ENCODE peak calls at places on chromosomes 6 and 20, in seven cellular contexts. One of them, this sample, is unnamed.

GRCh38 chr6:158452191-158452590 is 107.7 kb upstream of the TMEM181 start:
- DNase-seq in vagina: no peak
- DNase-seq in adrenal gland: no peak
- DNase-seq in Calu3: no peak
- DNase-seq in lower lobe of right lung: no peak
- DNase-seq in natural killer cell: no peak
- DNase-seq in mesothelial cell of epicardium: no peak
- DNase-seq in this sample: no peak

GRCh38 chr20:50415031-50415515 is 95.1 kb upstream of the PTPN1 start:
- DNase-seq in vagina: no peak
- DNase-seq in adrenal gland: no peak
- DNase-seq in Calu3: peak
- DNase-seq in lower lobe of right lung: peak
- DNase-seq in natural killer cell: no peak
- DNase-seq in mesothelial cell of epicardium: no peak
- DNase-seq in this sample: no peak

GRCh38 chr6:153130515-153131036 is 506 bp downstream of the RGS17 start:
- DNase-seq in vagina: no peak
- DNase-seq in adrenal gland: no peak
- DNase-seq in Calu3: no peak
- DNase-seq in lower lobe of right lung: no peak
- DNase-seq in natural killer cell: no peak
- DNase-seq in mesothelial cell of epicardium: no peak
- DNase-seq in this sample: no peak

GRCh38 chr6:19052219-19052618 is 665.1 kb downstream of the RNF144B start:
- DNase-seq in vagina: no peak
- DNase-seq in adrenal gland: no peak
- DNase-seq in Calu3: no peak
- DNase-seq in lower lobe of right lung: no peak
- DNase-seq in natural killer cell: no peak
- DNase-seq in mesothelial cell of epicardium: no peak
- DNase-seq in this sample: no peak

GRCh38 chr6:107822154-107823046 is 1.7 kb downstream of the SCML4 start:
- DNase-seq in vagina: no peak
- DNase-seq in adrenal gland: no peak
- DNase-seq in Calu3: no peak
- DNase-seq in lower lobe of right lung: no peak
- DNase-seq in natural killer cell: peak
- DNase-seq in mesothelial cell of epicardium: no peak
- DNase-seq in this sample: no peak

GRCh38 chr20:62804632-62805364 is at the start of gene OGFR:
- DNase-seq in vagina: no peak
- DNase-seq in adrenal gland: no peak
- DNase-seq in Calu3: peak
- DNase-seq in lower lobe of right lung: peak
- DNase-seq in natural killer cell: peak
- DNase-seq in mesothelial cell of epicardium: no peak
- DNase-seq in this sample: no peak

GRCh38 chr6:23533954-23534725 is 591.9 kb upstream of the NRSN1 start:
- DNase-seq in vagina: no peak
- DNase-seq in adrenal gland: peak
- DNase-seq in Calu3: no peak
- DNase-seq in lower lobe of right lung: no peak
- DNase-seq in natural killer cell: no peak
- DNase-seq in mesothelial cell of epicardium: no peak
- DNase-seq in this sample: no peak

GRCh38 chr6:55023231-55023630 is 151.1 kb upstream of the HCRTR2 start:
- DNase-seq in vagina: no peak
- DNase-seq in adrenal gland: no peak
- DNase-seq in Calu3: no peak
- DNase-seq in lower lobe of right lung: no peak
- DNase-seq in natural killer cell: peak
- DNase-seq in mesothelial cell of epicardium: no peak
- DNase-seq in this sample: no peak

GRCh38 chr6:13327691-13328075 is 654 bp downstream of the TBC1D7 start:
- DNase-seq in vagina: no peak
- DNase-seq in adrenal gland: no peak
- DNase-seq in Calu3: no peak
- DNase-seq in lower lobe of right lung: no peak
- DNase-seq in natural killer cell: no peak
- DNase-seq in mesothelial cell of epicardium: no peak
- DNase-seq in this sample: no peak

GRCh38 chr20:47334022-47334551 is 22.4 kb downstream of the ZMYND8 start:
- DNase-seq in vagina: no peak
- DNase-seq in adrenal gland: peak
- DNase-seq in Calu3: no peak
- DNase-seq in lower lobe of right lung: peak
- DNase-seq in natural killer cell: no peak
- DNase-seq in mesothelial cell of epicardium: no peak
- DNase-seq in this sample: no peak

DNA sequence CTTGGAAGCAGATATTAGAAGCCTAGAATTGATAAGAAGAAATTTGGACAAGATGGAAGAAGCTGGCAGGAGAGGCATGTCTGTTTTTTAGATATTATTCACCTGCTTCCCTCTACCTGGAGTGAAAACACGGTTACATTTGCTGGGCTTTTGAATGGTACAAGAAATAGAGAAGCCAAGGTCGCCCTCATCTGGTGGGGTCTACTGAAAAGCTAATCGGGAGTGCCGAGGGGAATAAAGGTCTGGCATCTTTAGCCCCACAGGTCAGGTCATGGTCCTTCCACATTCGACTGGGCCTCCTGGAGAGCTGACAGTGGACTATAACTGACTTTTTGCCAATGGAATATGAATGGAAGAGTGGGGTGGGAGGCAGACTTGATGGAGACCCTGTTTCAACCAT is 4.6 kb upstream of the C2 start:
- DNase-seq in vagina: no peak
- DNase-seq in adrenal gland: no peak
- DNase-seq in Calu3: peak
- DNase-seq in lower lobe of right lung: no peak
- DNase-seq in natural killer cell: no peak
- DNase-seq in mesothelial cell of epicardium: no peak
- DNase-seq in this sample: no peak
- TF ChIP-seq CTCF in vagina: no peak
- TF ChIP-seq CTCF in adrenal gland: no peak
- TF ChIP-seq CTCF in Calu3: no peak
- TF ChIP-seq CTCF in lower lobe of right lung: peak
- TF ChIP-seq CTCF in natural killer cell: no peak
- TF ChIP-seq CTCF in mesothelial cell of epicardium: no peak
- TF ChIP-seq CTCF in this sample: no peak

GRCh38 chr6:83592770-83593394 is 80.5 kb downstream of the PRSS35 start:
- DNase-seq in vagina: no peak
- DNase-seq in adrenal gland: no peak
- DNase-seq in Calu3: peak
- DNase-seq in lower lobe of right lung: no peak
- DNase-seq in natural killer cell: no peak
- DNase-seq in mesothelial cell of epicardium: no peak
- DNase-seq in this sample: peak
- TF ChIP-seq CTCF in vagina: no peak
- TF ChIP-seq CTCF in adrenal gland: peak
- TF ChIP-seq CTCF in Calu3: peak
- TF ChIP-seq CTCF in lower lobe of right lung: peak
- TF ChIP-seq CTCF in natural killer cell: no peak
- TF ChIP-seq CTCF in mesothelial cell of epicardium: no peak
- TF ChIP-seq CTCF in this sample: peak

GRCh38 chr6:37524919-37525318 is 25.2 kb upstream of the CCDC167 start:
- DNase-seq in vagina: no peak
- DNase-seq in adrenal gland: no peak
- DNase-seq in Calu3: no peak
- DNase-seq in lower lobe of right lung: no peak
- DNase-seq in natural killer cell: no peak
- DNase-seq in mesothelial cell of epicardium: no peak
- DNase-seq in this sample: no peak
- TF ChIP-seq CTCF in vagina: no peak
- TF ChIP-seq CTCF in adrenal gland: no peak
- TF ChIP-seq CTCF in Calu3: no peak
- TF ChIP-seq CTCF in lower lobe of right lung: no peak
- TF ChIP-seq CTCF in natural killer cell: no peak
- TF ChIP-seq CTCF in mesothelial cell of epicardium: no peak
- TF ChIP-seq CTCF in this sample: no peak

GRCh38 chr6:63352587-63353281 is 33.0 kb upstream of the LGSN start:
- DNase-seq in vagina: no peak
- DNase-seq in adrenal gland: peak
- DNase-seq in Calu3: peak
- DNase-seq in lower lobe of right lung: no peak
- DNase-seq in natural killer cell: no peak
- DNase-seq in mesothelial cell of epicardium: no peak
- DNase-seq in this sample: peak
- TF ChIP-seq CTCF in vagina: no peak
- TF ChIP-seq CTCF in adrenal gland: peak
- TF ChIP-seq CTCF in Calu3: peak
- TF ChIP-seq CTCF in lower lobe of right lung: peak
- TF ChIP-seq CTCF in natural killer cell: no peak
- TF ChIP-seq CTCF in mesothelial cell of epicardium: no peak
- TF ChIP-seq CTCF in this sample: no peak

GRCh38 chr6:22368794-22369193 is 72.0 kb upstream of the PRL start:
- DNase-seq in vagina: no peak
- DNase-seq in adrenal gland: no peak
- DNase-seq in Calu3: no peak
- DNase-seq in lower lobe of right lung: no peak
- DNase-seq in natural killer cell: no peak
- DNase-seq in mesothelial cell of epicardium: no peak
- DNase-seq in this sample: no peak

GRCh38 chr6:22364314-22364713 is 67.5 kb upstream of the PRL start:
- DNase-seq in vagina: no peak
- DNase-seq in adrenal gland: no peak
- DNase-seq in Calu3: no peak
- DNase-seq in lower lobe of right lung: no peak
- DNase-seq in natural killer cell: no peak
- DNase-seq in mesothelial cell of epicardium: no peak
- DNase-seq in this sample: no peak

GRCh38 chr6:22366214-22366613 is 69.4 kb upstream of the PRL start:
- DNase-seq in vagina: no peak
- DNase-seq in adrenal gland: no peak
- DNase-seq in Calu3: no peak
- DNase-seq in lower lobe of right lung: no peak
- DNase-seq in natural killer cell: no peak
- DNase-seq in mesothelial cell of epicardium: no peak
- DNase-seq in this sample: no peak

GRCh38 chr6:22363966-22364296 is 67.1 kb upstream of the PRL start:
- DNase-seq in vagina: no peak
- DNase-seq in adrenal gland: no peak
- DNase-seq in Calu3: no peak
- DNase-seq in lower lobe of right lung: no peak
- DNase-seq in natural killer cell: no peak
- DNase-seq in mesothelial cell of epicardium: no peak
- DNase-seq in this sample: no peak

DNA sequence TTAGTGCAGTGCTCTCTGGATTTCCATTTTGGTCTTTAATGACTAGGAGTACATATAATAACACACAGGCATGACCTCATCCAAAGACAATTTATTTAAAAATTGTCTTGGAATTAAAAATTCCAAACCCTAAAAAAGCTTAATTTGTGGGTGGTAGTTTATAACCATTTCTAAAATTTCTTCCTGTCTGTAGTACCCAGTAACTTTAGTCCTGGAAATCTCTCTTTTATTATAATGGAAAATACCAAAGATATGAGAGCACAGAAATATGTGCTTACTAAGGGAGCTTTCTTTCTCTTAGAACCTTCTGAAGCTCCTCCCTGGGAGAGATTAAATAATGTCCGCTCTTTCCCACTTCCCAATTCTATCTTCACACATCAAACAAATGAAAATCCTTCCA is 70.5 kb upstream of the PRL start:
- DNase-seq in vagina: no peak
- DNase-seq in adrenal gland: no peak
- DNase-seq in Calu3: no peak
- DNase-seq in lower lobe of right lung: no peak
- DNase-seq in natural killer cell: no peak
- DNase-seq in mesothelial cell of epicardium: no peak
- DNase-seq in this sample: no peak
- TF ChIP-seq CTCF in vagina: no peak
- TF ChIP-seq CTCF in adrenal gland: no peak
- TF ChIP-seq CTCF in Calu3: no peak
- TF ChIP-seq CTCF in lower lobe of right lung: no peak
- TF ChIP-seq CTCF in natural killer cell: no peak
- TF ChIP-seq CTCF in mesothelial cell of epicardium: no peak
- TF ChIP-seq CTCF in this sample: no peak